ENCODE peak calls at places on chromosomes 2 and 18, in four cellular contexts. One of them, this sample, is unnamed.

GRCh38 chr2:221106241-221106640 is 465.9 kb downstream of the EPHA4 start:
- DNase-seq in GDM1: no peak
- DNase-seq in stimulated activated CD4-positive, alpha-beta T cell treated with anti-CD3 and anti-CD28 coated beads, Interleukin-12 subunit alpha, Interleukin-12 subunit beta, amount 100 ng/mL, for 4 hours: no peak
- DNase-seq in LoVo: no peak
- DNase-seq in this sample: no peak

GRCh38 chr2:240369725-240370585 is 65.5 kb upstream of the GPC1 start:
- DNase-seq in GDM1: no peak
- DNase-seq in stimulated activated CD4-positive, alpha-beta T cell treated with anti-CD3 and anti-CD28 coated beads, Interleukin-12 subunit alpha, Interleukin-12 subunit beta, amount 100 ng/mL, for 4 hours: no peak
- DNase-seq in LoVo: peak
- DNase-seq in this sample: no peak

GRCh38 chr2:239932881-239933735 is 92.0 kb downstream of the NDUFA10 start:
- DNase-seq in GDM1: no peak
- DNase-seq in stimulated activated CD4-positive, alpha-beta T cell treated with anti-CD3 and anti-CD28 coated beads, Interleukin-12 subunit alpha, Interleukin-12 subunit beta, amount 100 ng/mL, for 4 hours: no peak
- DNase-seq in LoVo: no peak
- DNase-seq in this sample: no peak

GRCh38 chr2:192099742-192100141 is 95.0 kb downstream of the TMEFF2 start:
- DNase-seq in GDM1: no peak
- DNase-seq in stimulated activated CD4-positive, alpha-beta T cell treated with anti-CD3 and anti-CD28 coated beads, Interleukin-12 subunit alpha, Interleukin-12 subunit beta, amount 100 ng/mL, for 4 hours: no peak
- DNase-seq in LoVo: no peak
- DNase-seq in this sample: no peak

GRCh38 chr18:48764452-48764851 is 186.3 kb downstream of the SMAD7 start:
- DNase-seq in GDM1: no peak
- DNase-seq in stimulated activated CD4-positive, alpha-beta T cell treated with anti-CD3 and anti-CD28 coated beads, Interleukin-12 subunit alpha, Interleukin-12 subunit beta, amount 100 ng/mL, for 4 hours: no peak
- DNase-seq in LoVo: no peak
- DNase-seq in this sample: no peak

GRCh38 chr2:41600460-41600859 is 447.4 kb upstream of the PKDCC start:
- DNase-seq in GDM1: no peak
- DNase-seq in stimulated activated CD4-positive, alpha-beta T cell treated with anti-CD3 and anti-CD28 coated beads, Interleukin-12 subunit alpha, Interleukin-12 subunit beta, amount 100 ng/mL, for 4 hours: no peak
- DNase-seq in LoVo: no peak
- DNase-seq in this sample: no peak

GRCh38 chr2:232870766-232871371 is 805 bp downstream of the SNORC start:
- DNase-seq in GDM1: no peak
- DNase-seq in stimulated activated CD4-positive, alpha-beta T cell treated with anti-CD3 and anti-CD28 coated beads, Interleukin-12 subunit alpha, Interleukin-12 subunit beta, amount 100 ng/mL, for 4 hours: no peak
- DNase-seq in LoVo: no peak
- DNase-seq in this sample: no peak

GRCh38 chr2:197165020-197165419 is 145.6 kb downstream of the ANKRD44 start:
- DNase-seq in GDM1: no peak
- DNase-seq in stimulated activated CD4-positive, alpha-beta T cell treated with anti-CD3 and anti-CD28 coated beads, Interleukin-12 subunit alpha, Interleukin-12 subunit beta, amount 100 ng/mL, for 4 hours: no peak
- DNase-seq in LoVo: no peak
- DNase-seq in this sample: no peak

GRCh38 chr2:11187083-11187619 is 31.9 kb downstream of the SLC66A3 start:
- DNase-seq in GDM1: no peak
- DNase-seq in stimulated activated CD4-positive, alpha-beta T cell treated with anti-CD3 and anti-CD28 coated beads, Interleukin-12 subunit alpha, Interleukin-12 subunit beta, amount 100 ng/mL, for 4 hours: no peak
- DNase-seq in LoVo: no peak
- DNase-seq in this sample: no peak

GRCh38 chr2:160494243-160494642 is 636 bp upstream of the RBMS1 start:
- DNase-seq in GDM1: no peak
- DNase-seq in stimulated activated CD4-positive, alpha-beta T cell treated with anti-CD3 and anti-CD28 coated beads, Interleukin-12 subunit alpha, Interleukin-12 subunit beta, amount 100 ng/mL, for 4 hours: no peak
- DNase-seq in LoVo: no peak
- DNase-seq in this sample: no peak

GRCh38 chr2:30252723-30253688 is 21.7 kb downstream of the LBH start:
- DNase-seq in GDM1: peak
- DNase-seq in stimulated activated CD4-positive, alpha-beta T cell treated with anti-CD3 and anti-CD28 coated beads, Interleukin-12 subunit alpha, Interleukin-12 subunit beta, amount 100 ng/mL, for 4 hours: peak
- DNase-seq in LoVo: peak
- DNase-seq in this sample: no peak